ENCODE peak calls at places on chromosomes 13 and 19, in four cellular contexts. D, X, R and G are unnamed samples.

GRCh38 chr13:98487522-98487921 is 89.4 kb downstream of the STK24 start:
- DNase-seq in X (no peak), R (no peak), D (no peak), G (no peak)

GRCh38 chr13:75258159-75258782 is 223.7 kb downstream of the TBC1D4 start:
- DNase-seq in D (no peak), X (peak; percentile 68), R (peak; percentile 67), G (no peak)

GRCh38 chr13:79867248-79867647 is 386.3 kb downstream of the NDFIP2 start:
- DNase-seq in D (no peak), R (no peak), X (no peak), G (no peak)

GRCh38 chr13:48505597-48506091 is 27.2 kb downstream of the RCBTB2 start:
- DNase-seq in X (peak; percentile 52), D (no peak), R (no peak), G (no peak)

GRCh38 chr19:8487137-8487851 is 15.1 kb downstream of the PRAM1 start:
- DNase-seq in D (no peak), X (no peak), R (no peak), G (no peak)

GRCh38 chr19:19420570-19421301 is 15.3 kb downstream of the GATAD2A start:
- DNase-seq in R (no peak), X (no peak), D (no peak), G (peak; percentile 51)

GRCh38 chr13:97281028-97281427 is 58.9 kb downstream of the MBNL2 start:
- DNase-seq in R (no peak), X (no peak), D (no peak), G (no peak)

GRCh38 chr19:39839678-39840327 is 5.8 kb upstream of the DYRK1B start:
- DNase-seq in X (no peak), R (no peak), D (no peak), G (no peak)

GRCh38 chr13:49604570-49604969 is 19.2 kb upstream of the RCBTB1 start:
- DNase-seq in R (no peak), D (peak; percentile 16), X (no peak), G (no peak)

GRCh38 chr19:36027696-36028095 is 5.0 kb downstream of the CLIP3 start:
- DNase-seq in D (no peak), X (no peak), R (no peak), G (no peak)

GRCh38 chr13:113547248-113547971 is 37.1 kb upstream of the TFDP1 start:
- DNase-seq in R (no peak), X (peak; percentile 33), D (no peak), G (peak; percentile 46)

GRCh38 chr13:49297338-49297737 is 49.6 kb downstream of the CDADC1 start:
- DNase-seq in R (no peak), X (no peak), D (no peak), G (no peak)

GRCh38 chr19:932647-933552 is 7.1 kb downstream of the ARID3A start:
- DNase-seq in D (peak; percentile 66), R (peak; percentile 74), X (peak; percentile 94), G (peak; percentile 92)

GRCh38 chr19:54095136-54095858 is 5.3 kb downstream of the OSCAR start:
- DNase-seq in D (no peak), X (no peak), R (no peak), G (peak; percentile 66)

GRCh38 chr13:47723898-47724297 is 277.2 kb downstream of the SUCLA2 start:
- DNase-seq in D (no peak), R (peak; percentile 34), X (no peak), G (no peak)

GRCh38 chr13:108895220-108895704 is 265.9 kb downstream of the MYO16 start:
- DNase-seq in R (peak; percentile 69), D (no peak), X (peak; percentile 59), G (no peak)

GRCh38 chr19:47405854-47406417 is 13.4 kb downstream of the MEIS3 start:
- DNase-seq in X (no peak), R (no peak), D (no peak), G (no peak)

GRCh38 chr13:28653111-28653510 is 5.8 kb upstream of the POMP start:
- DNase-seq in R (no peak), X (peak; percentile 29), D (no peak), G (no peak)

GRCh38 chr19:13051581-13052165 is 51.0 kb downstream of the LYL1 start:
- DNase-seq in D (peak; percentile 75), R (peak; percentile 95), X (peak; percentile 67), G (peak; percentile 91)

GRCh38 chr19:19866599-19867248 is 1.0 kb downstream of the ZNF253 start:
- DNase-seq in R (peak; percentile 95), X (peak; percentile 17), D (no peak), G (no peak)

GRCh38 chr19:5125797-5126497 is 157.0 kb downstream of the KDM4B start:
- DNase-seq in R (peak; percentile 84), D (peak; percentile 59), X (no peak), G (no peak)

GRCh38 chr19:11361037-11361770 is 6.0 kb downstream of the PLPPR2 start:
- DNase-seq in X (no peak), R (peak; percentile 99), D (peak; percentile 79), G (no peak)

GRCh38 chr13:85498774-85499173 is 300.4 kb downstream of the SLITRK6 start:
- DNase-seq in X (no peak), D (no peak), R (no peak), G (no peak)

GRCh38 chr13:102197193-102197592 is 204.7 kb downstream of the FGF14 start:
- DNase-seq in D (no peak), X (peak; percentile 63), R (peak; percentile 72), G (no peak)

GRCh38 chr13:45119469-45119989 is 781 bp upstream of the GTF2F2 start:
- DNase-seq in R (no peak), X (peak; percentile 72), D (no peak), G (no peak)

GRCh38 chr19:16319466-16319865 is 5.2 kb upstream of the KLF2 start:
- DNase-seq in X (peak; percentile 62), D (no peak), R (no peak), G (no peak)

GRCh38 chr19:18800636-18801035 is 9.5 kb upstream of the COMP start:
- DNase-seq in D (no peak), R (no peak), X (no peak), G (no peak)

GRCh38 chr13:37486171-37486661 is 112.4 kb downstream of the POSTN start:
- DNase-seq in D (no peak), X (no peak), R (no peak), G (no peak)

GRCh38 chr19:31555634-31556215 is 206.5 kb upstream of the TSHZ3 start:
- DNase-seq in X (no peak), R (no peak), D (no peak), G (no peak)

GRCh38 chr13:92842145-92842544 is 384.5 kb upstream of the GPC6 start:
- DNase-seq in X (peak; percentile 92), D (no peak), R (no peak), G (no peak)

GRCh38 chr13:30739646-30740642 is 4.6 kb downstream of the ALOX5AP start:
- DNase-seq in X (peak; percentile 90), D (no peak), R (no peak), G (no peak)

GRCh38 chr13:110280231-110280813 is 26.6 kb downstream of the COL4A1 start:
- DNase-seq in R (no peak), D (no peak), X (no peak), G (no peak)
- H3K27ac ChIP-seq in R (no peak overlapping the region), D (no peak overlapping the region), X (peak overlapping the region; percentile 26), G (no peak overlapping the region)

GRCh38 chr13:71866173-71867091 is 572 bp downstream of the DACH1 start:
- DNase-seq in D (peak; percentile 44), X (peak; percentile 14), R (peak; percentile 33), G (peak; percentile 73)

GRCh38 chr13:71863249-71863648 is 3.8 kb downstream of the DACH1 start:
- DNase-seq in D (no peak), X (no peak), R (no peak), G (no peak)

GRCh38 chr13:71865858-71866172 is 1.2 kb downstream of the DACH1 start:
- DNase-seq in X (peak; percentile 23), R (peak; percentile 14), D (no peak), G (no peak)

GRCh38 chr13:71864094-71864980 is 2.7 kb downstream of the DACH1 start:
- DNase-seq in R (peak; percentile 78), X (peak; percentile 43), D (peak; percentile 47), G (peak; percentile 90)

GRCh38 chr13:71864981-71865857 is 1.8 kb downstream of the DACH1 start:
- DNase-seq in D (peak; percentile 16), R (peak; percentile 62), X (peak; percentile 51), G (peak; percentile 83)
- H3K4me3 ChIP-seq in D (peak overlapping the region; percentile 76), R (peak overlapping the region; percentile 72), X (peak overlapping the region; percentile 59), G (peak overlapping the region; percentile 88)

GRCh38 chr19:55536951-55537740 is at the start of gene SBK2:
- DNase-seq in R (peak; percentile 93), D (no peak), X (no peak), G (no peak)
- H3K27ac ChIP-seq in R (no peak within 1 kb of the TSS), D (no peak within 1 kb of the TSS), X (no peak within 1 kb of the TSS), G (no peak within 1 kb of the TSS)

DNA sequence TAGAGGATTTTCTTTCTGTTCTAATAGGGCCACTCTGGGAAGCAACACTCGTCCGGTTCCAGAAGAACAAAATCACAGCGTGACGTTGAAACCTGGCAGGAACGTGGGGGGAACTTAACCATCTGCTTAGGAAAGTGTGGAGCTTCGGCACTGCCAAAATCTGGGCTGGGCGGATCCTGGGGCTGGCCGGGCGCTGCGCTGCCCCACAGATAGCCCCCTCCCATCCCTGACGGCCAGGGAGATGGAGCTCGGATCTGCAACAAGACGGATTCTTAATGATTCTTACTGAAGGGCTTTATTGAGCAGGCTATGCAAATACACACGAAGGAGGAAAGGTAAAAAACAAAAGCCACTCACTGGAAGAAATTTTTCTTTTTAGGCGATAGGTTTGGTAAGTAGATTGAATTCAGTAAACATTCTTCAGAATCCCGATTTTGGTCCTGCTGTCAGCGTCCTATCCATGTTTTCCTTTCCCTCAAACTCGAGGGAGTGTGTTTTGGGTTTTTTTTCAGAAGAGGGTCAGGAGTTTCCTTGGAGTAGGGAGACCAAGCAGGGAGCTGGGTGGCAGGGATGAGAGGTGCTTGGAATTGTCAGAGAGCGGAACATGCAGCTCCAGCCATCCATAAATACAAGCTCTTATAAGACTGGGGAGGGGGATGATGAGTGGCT is 1.4 kb upstream of the PCDH8 start:
- DNase-seq in D (no peak), R (peak; percentile 54), X (no peak), G (no peak)
- H3K4me3 ChIP-seq in D (no peak overlapping the region), R (peak overlapping the region; percentile 91), X (no peak overlapping the region), G (no peak overlapping the region)

GRCh38 chr19:51110666-51110971 is 2.4 kb upstream of the CTU1 start:
- DNase-seq in D (no peak), X (no peak), R (no peak), G (peak; percentile 1)

GRCh38 chr19:51108805-51109146 is 567 bp upstream of the CTU1 start:
- DNase-seq in X (no peak), R (no peak), D (no peak), G (no peak)

GRCh38 chr19:51107406-51108065 is 673 bp downstream of the CTU1 start:
- DNase-seq in X (peak; percentile 16), D (no peak), R (peak; percentile 32), G (no peak)

GRCh38 chr19:51111606-51112005 is 3.4 kb upstream of the CTU1 start:
- DNase-seq in D (no peak), X (no peak), R (peak; percentile 68), G (peak; percentile 44)

DNA sequence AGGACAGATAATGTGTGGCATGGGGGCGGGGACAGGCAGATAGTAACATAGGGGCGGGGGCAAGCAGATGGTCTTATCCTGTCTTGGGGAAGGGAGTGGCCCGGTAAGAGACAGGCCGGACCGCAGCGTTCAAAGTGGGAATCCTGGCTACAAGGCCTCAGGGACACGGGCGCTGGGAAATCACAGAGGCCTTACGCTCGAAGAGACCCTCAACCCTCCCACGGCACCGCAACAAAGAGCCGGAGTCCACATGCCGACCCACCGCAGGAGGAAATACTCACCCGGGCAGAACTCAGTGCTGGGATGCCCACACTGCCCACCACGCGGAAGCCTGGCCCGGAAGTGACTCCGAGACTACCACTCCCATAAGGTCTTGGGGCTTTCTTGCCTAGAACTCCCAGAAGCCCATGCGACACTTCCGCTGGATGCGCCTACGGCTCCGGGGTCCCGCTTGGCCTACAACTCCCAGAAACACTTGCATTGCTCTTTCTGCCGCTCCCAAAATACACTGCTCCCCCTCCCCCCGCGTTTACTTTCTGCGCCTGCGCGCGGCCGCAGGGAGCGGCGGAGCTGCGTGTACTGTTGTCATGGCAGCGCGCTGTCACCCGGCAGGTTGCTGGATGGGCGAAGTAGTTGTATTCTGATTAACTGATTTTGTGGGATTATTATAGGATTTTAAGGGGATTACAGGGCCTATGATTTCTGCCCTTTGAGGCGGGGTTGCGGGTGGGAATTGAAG is at the start of gene CTU1:
- DNase-seq in R (peak; percentile 99), X (peak; percentile 99), D (peak; percentile 99), G (peak; percentile 99)
- H3K27ac ChIP-seq in R (no peak within 1 kb of the TSS), X (peak within 1 kb of the TSS; percentile 67), D (no peak within 1 kb of the TSS), G (peak within 1 kb of the TSS; percentile 23)